ENCODE peak calls at places on chromosomes 7 and 10, in five cellular contexts. One of them, this sample, is unnamed.
A peak's percentile ranks its signal among the peaks of the same experiment; 100 is the strongest.

GRCh38 chr10:121791761-121792160 is 136.1 kb downstream of the ATE1 start:
- DNase-seq in retina: no peak
- DNase-seq in T-helper 2 cell: no peak
- DNase-seq in stimulated activated CD4-positive, alpha-beta T cell treated with anti-CD3 and anti-CD28 coated beads, Interleukin-4, amount 100 ng/mL, for 4 hours: no peak
- DNase-seq in HT1080: peak; percentile 51
- DNase-seq in this sample: no peak

GRCh38 chr7:155861480-155861868 is 49.2 kb upstream of the SHH start:
- DNase-seq in retina: no peak
- DNase-seq in T-helper 2 cell: no peak
- DNase-seq in stimulated activated CD4-positive, alpha-beta T cell treated with anti-CD3 and anti-CD28 coated beads, Interleukin-4, amount 100 ng/mL, for 4 hours: no peak
- DNase-seq in HT1080: no peak
- DNase-seq in this sample: no peak

GRCh38 chr10:109664554-109664953 is 258.8 kb downstream of the XPNPEP1 start:
- DNase-seq in retina: no peak
- DNase-seq in T-helper 2 cell: no peak
- DNase-seq in stimulated activated CD4-positive, alpha-beta T cell treated with anti-CD3 and anti-CD28 coated beads, Interleukin-4, amount 100 ng/mL, for 4 hours: no peak
- DNase-seq in HT1080: no peak
- DNase-seq in this sample: no peak

GRCh38 chr10:132010484-132010883 is 28.8 kb upstream of the BNIP3 start:
- DNase-seq in retina: no peak
- DNase-seq in T-helper 2 cell: no peak
- DNase-seq in stimulated activated CD4-positive, alpha-beta T cell treated with anti-CD3 and anti-CD28 coated beads, Interleukin-4, amount 100 ng/mL, for 4 hours: no peak
- DNase-seq in HT1080: no peak
- DNase-seq in this sample: no peak

GRCh38 chr10:78763651-78764395 is 304.9 kb upstream of the ZMIZ1 start:
- DNase-seq in retina: no peak
- DNase-seq in T-helper 2 cell: no peak
- DNase-seq in stimulated activated CD4-positive, alpha-beta T cell treated with anti-CD3 and anti-CD28 coated beads, Interleukin-4, amount 100 ng/mL, for 4 hours: no peak
- DNase-seq in HT1080: no peak
- DNase-seq in this sample: no peak

GRCh38 chr10:81876253-81876731 is 1.3 kb downstream of the NRG3 start:
- DNase-seq in retina: peak; percentile 77
- DNase-seq in T-helper 2 cell: no peak
- DNase-seq in stimulated activated CD4-positive, alpha-beta T cell treated with anti-CD3 and anti-CD28 coated beads, Interleukin-4, amount 100 ng/mL, for 4 hours: no peak
- DNase-seq in HT1080: no peak
- DNase-seq in this sample: no peak

GRCh38 chr7:157309990-157310668 is 26.7 kb upstream of the DNAJB6 start:
- DNase-seq in retina: no peak
- DNase-seq in T-helper 2 cell: no peak
- DNase-seq in stimulated activated CD4-positive, alpha-beta T cell treated with anti-CD3 and anti-CD28 coated beads, Interleukin-4, amount 100 ng/mL, for 4 hours: no peak
- DNase-seq in HT1080: peak; percentile 98
- DNase-seq in this sample: peak; percentile 97

GRCh38 chr10:109922353-109922975 is 847 bp downstream of the XPNPEP1 start:
- DNase-seq in retina: no peak
- DNase-seq in T-helper 2 cell: no peak
- DNase-seq in stimulated activated CD4-positive, alpha-beta T cell treated with anti-CD3 and anti-CD28 coated beads, Interleukin-4, amount 100 ng/mL, for 4 hours: no peak
- DNase-seq in HT1080: no peak
- DNase-seq in this sample: no peak

GRCh38 chr10:26557641-26558014 is 119.5 kb downstream of the APBB1IP start:
- DNase-seq in retina: no peak
- DNase-seq in T-helper 2 cell: no peak
- DNase-seq in stimulated activated CD4-positive, alpha-beta T cell treated with anti-CD3 and anti-CD28 coated beads, Interleukin-4, amount 100 ng/mL, for 4 hours: no peak
- DNase-seq in HT1080: peak; percentile 31
- DNase-seq in this sample: peak; percentile 70

GRCh38 chr10:131090761-131091661 is 220.5 kb downstream of the TCERG1L start:
- DNase-seq in retina: peak; percentile 56
- DNase-seq in T-helper 2 cell: no peak
- DNase-seq in stimulated activated CD4-positive, alpha-beta T cell treated with anti-CD3 and anti-CD28 coated beads, Interleukin-4, amount 100 ng/mL, for 4 hours: no peak
- DNase-seq in HT1080: no peak
- DNase-seq in this sample: no peak

GRCh38 chr7:98826400-98826799 is 43.4 kb downstream of the TMEM130 start:
- DNase-seq in retina: no peak
- DNase-seq in T-helper 2 cell: no peak
- DNase-seq in stimulated activated CD4-positive, alpha-beta T cell treated with anti-CD3 and anti-CD28 coated beads, Interleukin-4, amount 100 ng/mL, for 4 hours: no peak
- DNase-seq in HT1080: no peak
- DNase-seq in this sample: no peak

GRCh38 chr7:128858380-128859231 is 4.0 kb upstream of the ATP6V1F start:
- DNase-seq in retina: no peak
- DNase-seq in T-helper 2 cell: no peak
- DNase-seq in stimulated activated CD4-positive, alpha-beta T cell treated with anti-CD3 and anti-CD28 coated beads, Interleukin-4, amount 100 ng/mL, for 4 hours: no peak
- DNase-seq in HT1080: no peak
- DNase-seq in this sample: no peak

GRCh38 chr7:70072220-70072619 is 473.9 kb downstream of the AUTS2 start:
- DNase-seq in retina: no peak
- DNase-seq in T-helper 2 cell: no peak
- DNase-seq in stimulated activated CD4-positive, alpha-beta T cell treated with anti-CD3 and anti-CD28 coated beads, Interleukin-4, amount 100 ng/mL, for 4 hours: no peak
- DNase-seq in HT1080: no peak
- DNase-seq in this sample: no peak

GRCh38 chr7:41005381-41005901 is 697.4 kb downstream of the INHBA start:
- DNase-seq in retina: no peak
- DNase-seq in T-helper 2 cell: no peak
- DNase-seq in stimulated activated CD4-positive, alpha-beta T cell treated with anti-CD3 and anti-CD28 coated beads, Interleukin-4, amount 100 ng/mL, for 4 hours: no peak
- DNase-seq in HT1080: peak; percentile 83
- DNase-seq in this sample: peak; percentile 22

GRCh38 chr10:89793649-89794254 is 92.4 kb downstream of the KIF20B start:
- DNase-seq in retina: peak; percentile 80
- DNase-seq in T-helper 2 cell: no peak
- DNase-seq in stimulated activated CD4-positive, alpha-beta T cell treated with anti-CD3 and anti-CD28 coated beads, Interleukin-4, amount 100 ng/mL, for 4 hours: no peak
- DNase-seq in HT1080: peak; percentile 70
- DNase-seq in this sample: peak; percentile 60

GRCh38 chr7:155163696-155164095 is 93.6 kb downstream of the HTR5A start:
- DNase-seq in retina: no peak
- DNase-seq in T-helper 2 cell: no peak
- DNase-seq in stimulated activated CD4-positive, alpha-beta T cell treated with anti-CD3 and anti-CD28 coated beads, Interleukin-4, amount 100 ng/mL, for 4 hours: no peak
- DNase-seq in HT1080: no peak
- DNase-seq in this sample: no peak

GRCh38 chr10:89217057-89217990 is 10.2 kb upstream of the CH25H start:
- DNase-seq in retina: peak; percentile 55
- DNase-seq in T-helper 2 cell: peak; percentile 39
- DNase-seq in stimulated activated CD4-positive, alpha-beta T cell treated with anti-CD3 and anti-CD28 coated beads, Interleukin-4, amount 100 ng/mL, for 4 hours: peak; percentile 42
- DNase-seq in HT1080: peak; percentile 49
- DNase-seq in this sample: peak; percentile 50

GRCh38 chr7:124033093-124033806 is 383 bp upstream of the TMEM229A start:
- DNase-seq in retina: peak; percentile 75
- DNase-seq in T-helper 2 cell: no peak
- DNase-seq in stimulated activated CD4-positive, alpha-beta T cell treated with anti-CD3 and anti-CD28 coated beads, Interleukin-4, amount 100 ng/mL, for 4 hours: no peak
- DNase-seq in HT1080: no peak
- DNase-seq in this sample: no peak

GRCh38 chr10:79021948-79022499 is 46.7 kb upstream of the ZMIZ1 start:
- DNase-seq in retina: no peak
- DNase-seq in T-helper 2 cell: no peak
- DNase-seq in stimulated activated CD4-positive, alpha-beta T cell treated with anti-CD3 and anti-CD28 coated beads, Interleukin-4, amount 100 ng/mL, for 4 hours: no peak
- DNase-seq in HT1080: no peak
- DNase-seq in this sample: no peak

GRCh38 chr7:25926009-25926408 is 226.0 kb upstream of the NFE2L3 start:
- DNase-seq in retina: no peak
- DNase-seq in T-helper 2 cell: no peak
- DNase-seq in stimulated activated CD4-positive, alpha-beta T cell treated with anti-CD3 and anti-CD28 coated beads, Interleukin-4, amount 100 ng/mL, for 4 hours: no peak
- DNase-seq in HT1080: peak; percentile 46
- DNase-seq in this sample: no peak

GRCh38 chr10:75650648-75651047 is 219.2 kb downstream of the LRMDA start:
- DNase-seq in retina: no peak
- DNase-seq in T-helper 2 cell: no peak
- DNase-seq in stimulated activated CD4-positive, alpha-beta T cell treated with anti-CD3 and anti-CD28 coated beads, Interleukin-4, amount 100 ng/mL, for 4 hours: no peak
- DNase-seq in HT1080: no peak
- DNase-seq in this sample: no peak

GRCh38 chr7:80918406-80918805 is 445 bp downstream of the SEMA3C start:
- DNase-seq in retina: no peak
- DNase-seq in T-helper 2 cell: no peak
- DNase-seq in stimulated activated CD4-positive, alpha-beta T cell treated with anti-CD3 and anti-CD28 coated beads, Interleukin-4, amount 100 ng/mL, for 4 hours: no peak
- DNase-seq in HT1080: peak; percentile 35
- DNase-seq in this sample: no peak

GRCh38 chr7:16299853-16300252 is 121.5 kb downstream of the CRPPA start:
- DNase-seq in retina: no peak
- DNase-seq in T-helper 2 cell: no peak
- DNase-seq in stimulated activated CD4-positive, alpha-beta T cell treated with anti-CD3 and anti-CD28 coated beads, Interleukin-4, amount 100 ng/mL, for 4 hours: no peak
- DNase-seq in HT1080: no peak
- DNase-seq in this sample: no peak

GRCh38 chr10:116278832-116279231 is 5.8 kb upstream of the GFRA1 start:
- DNase-seq in retina: peak; percentile 76
- DNase-seq in T-helper 2 cell: no peak
- DNase-seq in stimulated activated CD4-positive, alpha-beta T cell treated with anti-CD3 and anti-CD28 coated beads, Interleukin-4, amount 100 ng/mL, for 4 hours: no peak
- DNase-seq in HT1080: no peak
- DNase-seq in this sample: peak; percentile 55

GRCh38 chr7:73844848-73845460 is 2.6 kb upstream of the METTL27 start:
- DNase-seq in retina: no peak
- DNase-seq in T-helper 2 cell: no peak
- DNase-seq in stimulated activated CD4-positive, alpha-beta T cell treated with anti-CD3 and anti-CD28 coated beads, Interleukin-4, amount 100 ng/mL, for 4 hours: no peak
- DNase-seq in HT1080: peak; percentile 46
- DNase-seq in this sample: peak; percentile 88

GRCh38 chr10:103449208-103450144 is 2.7 kb downstream of the CALHM2 start:
- DNase-seq in retina: no peak
- DNase-seq in T-helper 2 cell: no peak
- DNase-seq in stimulated activated CD4-positive, alpha-beta T cell treated with anti-CD3 and anti-CD28 coated beads, Interleukin-4, amount 100 ng/mL, for 4 hours: no peak
- DNase-seq in HT1080: no peak
- DNase-seq in this sample: no peak

GRCh38 chr10:76432274-76433012 is 1001.0 kb downstream of the LRMDA start:
- DNase-seq in retina: no peak
- DNase-seq in T-helper 2 cell: no peak
- DNase-seq in stimulated activated CD4-positive, alpha-beta T cell treated with anti-CD3 and anti-CD28 coated beads, Interleukin-4, amount 100 ng/mL, for 4 hours: no peak
- DNase-seq in HT1080: peak; percentile 68
- DNase-seq in this sample: peak; percentile 65

GRCh38 chr7:92973964-92974363 is 137.6 kb upstream of the CDK6 start:
- DNase-seq in retina: no peak
- DNase-seq in T-helper 2 cell: no peak
- DNase-seq in stimulated activated CD4-positive, alpha-beta T cell treated with anti-CD3 and anti-CD28 coated beads, Interleukin-4, amount 100 ng/mL, for 4 hours: no peak
- DNase-seq in HT1080: no peak
- DNase-seq in this sample: peak; percentile 6

GRCh38 chr10:119575506-119575905 is 21.3 kb downstream of the TIAL1 start:
- DNase-seq in retina: no peak
- DNase-seq in T-helper 2 cell: peak; percentile 14
- DNase-seq in stimulated activated CD4-positive, alpha-beta T cell treated with anti-CD3 and anti-CD28 coated beads, Interleukin-4, amount 100 ng/mL, for 4 hours: peak; percentile 8
- DNase-seq in HT1080: peak; percentile 52
- DNase-seq in this sample: no peak

GRCh38 chr7:103752995-103753394 is 236.5 kb downstream of the RELN start:
- DNase-seq in retina: no peak
- DNase-seq in T-helper 2 cell: no peak
- DNase-seq in stimulated activated CD4-positive, alpha-beta T cell treated with anti-CD3 and anti-CD28 coated beads, Interleukin-4, amount 100 ng/mL, for 4 hours: no peak
- DNase-seq in HT1080: peak; percentile 35
- DNase-seq in this sample: no peak

GRCh38 chr10:78470267-78471103 is 436.8 kb downstream of the RPS24 start:
- DNase-seq in retina: peak; percentile 69
- DNase-seq in T-helper 2 cell: no peak
- DNase-seq in stimulated activated CD4-positive, alpha-beta T cell treated with anti-CD3 and anti-CD28 coated beads, Interleukin-4, amount 100 ng/mL, for 4 hours: no peak
- DNase-seq in HT1080: peak; percentile 46
- DNase-seq in this sample: no peak

GRCh38 chr10:110794808-110795207 is 76.9 kb upstream of the PDCD4 start:
- DNase-seq in retina: peak; percentile 85
- DNase-seq in T-helper 2 cell: no peak
- DNase-seq in stimulated activated CD4-positive, alpha-beta T cell treated with anti-CD3 and anti-CD28 coated beads, Interleukin-4, amount 100 ng/mL, for 4 hours: no peak
- DNase-seq in HT1080: no peak
- DNase-seq in this sample: no peak

GRCh38 chr7:148395990-148396716 is 194.4 kb upstream of the C7orf33 start:
- DNase-seq in retina: peak; percentile 72
- DNase-seq in T-helper 2 cell: no peak
- DNase-seq in stimulated activated CD4-positive, alpha-beta T cell treated with anti-CD3 and anti-CD28 coated beads, Interleukin-4, amount 100 ng/mL, for 4 hours: no peak
- DNase-seq in HT1080: no peak
- DNase-seq in this sample: no peak

GRCh38 chr7:50446542-50446960 is 3.6 kb downstream of the FIGNL1 start:
- DNase-seq in retina: no peak
- DNase-seq in T-helper 2 cell: no peak
- DNase-seq in stimulated activated CD4-positive, alpha-beta T cell treated with anti-CD3 and anti-CD28 coated beads, Interleukin-4, amount 100 ng/mL, for 4 hours: no peak
- DNase-seq in HT1080: peak; percentile 97
- DNase-seq in this sample: peak; percentile 55

This sample was measured in HFFc6.